ENCODE peak calls at places on chromosomes 4 and X, in seven cellular contexts. X, R, W, L, U, J and M are unnamed samples.
A peak's percentile ranks its signal among the peaks of the same experiment; 100 is the strongest.

GRCh38 chrX:143788265-143788664 is 67.7 kb upstream of the SPANXN2 start:
- DNase-seq in X (peak; percentile 8), R (no peak), W (peak; percentile 0), L (no peak), U (no peak), J (peak; percentile 1), M (no peak)

GRCh38 chrX:7925867-7926472 is 1.2 kb downstream of the PNPLA4 start:
- DNase-seq in X (peak; percentile 49), R (no peak), W (peak; percentile 69), L (peak; percentile 63), U (no peak), J (peak; percentile 78), M (peak; percentile 39)

GRCh38 chr4:147617841-147618421 is 734 bp downstream of the TMEM184C start:
- DNase-seq in X (no peak), R (no peak), W (no peak), L (no peak), U (no peak), J (no peak), M (no peak)

GRCh38 chr4:88054909-88055308 is 47.5 kb downstream of the PKD2 start:
- DNase-seq in X (peak; percentile 20), R (no peak), W (peak; percentile 72), L (peak; percentile 26), U (no peak), J (peak; percentile 34), M (no peak)

GRCh38 chr4:23348789-23349498 is 540.9 kb downstream of the PPARGC1A start:
- DNase-seq in X (no peak), R (no peak), W (no peak), L (no peak), U (no peak), J (no peak), M (no peak)

GRCh38 chr4:128658214-128658621 is 151.3 kb upstream of the JADE1 start:
- DNase-seq in X (no peak), R (no peak), W (no peak), L (no peak), U (no peak), J (no peak), M (no peak)

GRCh38 chrX:107713205-107714195 is 62.1 kb downstream of the TSC22D3 start:
- DNase-seq in X (no peak), R (no peak), W (no peak), L (no peak), U (peak; percentile 61), J (no peak), M (no peak)

GRCh38 chrX:97494756-97495372 is 611.2 kb downstream of the RPA4 start:
- DNase-seq in X (no peak), R (no peak), W (no peak), L (no peak), U (no peak), J (no peak), M (no peak)

GRCh38 chrX:17030580-17031285 is 84.3 kb downstream of the REPS2 start:
- DNase-seq in X (no peak), R (no peak), W (no peak), L (no peak), U (no peak), J (no peak), M (no peak)

GRCh38 chr4:150816491-150816890 is 198.6 kb downstream of the LRBA start:
- DNase-seq in X (no peak), R (no peak), W (no peak), L (no peak), U (no peak), J (no peak), M (no peak)

GRCh38 chr4:172865103-172865502 is 303.5 kb upstream of the GALNT7 start:
- DNase-seq in X (no peak), R (no peak), W (no peak), L (no peak), U (no peak), J (no peak), M (no peak)

GRCh38 chrX:105645667-105646354 is 176.5 kb upstream of the NRK start:
- DNase-seq in X (no peak), R (no peak), W (no peak), L (no peak), U (no peak), J (no peak), M (no peak)

GRCh38 chrX:73855546-73855945 is 292.5 kb downstream of the CHIC1 start:
- DNase-seq in X (peak; percentile 57), R (peak; percentile 27), W (peak; percentile 61), L (peak; percentile 75), U (peak; percentile 77), J (peak; percentile 65), M (peak; percentile 71)

GRCh38 chr4:2827874-2828751 is 15.5 kb upstream of the ADD1 start:
- DNase-seq in X (no peak), R (no peak), W (no peak), L (no peak), U (no peak), J (no peak), M (no peak)

GRCh38 chr4:127782025-127782274 is 172 bp upstream of the HSPA4L start:
- DNase-seq in X (peak; percentile 97), R (peak; percentile 61), W (peak; percentile 85), L (peak; percentile 87), U (peak; percentile 84), J (peak; percentile 91), M (peak; percentile 88)

GRCh38 chrX:71181558-71181909 is 36.9 kb downstream of the NLGN3 start:
- DNase-seq in X (peak; percentile 41), R (no peak), W (no peak), L (no peak), U (no peak), J (peak; percentile 40), M (peak; percentile 28)

GRCh38 chr4:69773443-69773842 is 13.0 kb upstream of the SULT1B1 start:
- DNase-seq in X (no peak), R (no peak), W (peak; percentile 9), L (no peak), U (no peak), J (no peak), M (no peak)

GRCh38 chr4:72604324-72604723 is 35.3 kb upstream of the ADAMTS3 start:
- DNase-seq in X (no peak), R (no peak), W (no peak), L (no peak), U (no peak), J (no peak), M (no peak)

GRCh38 chr4:113686950-113687718 is 74.4 kb downstream of the CAMK2D start:
- DNase-seq in X (no peak), R (no peak), W (no peak), L (no peak), U (no peak), J (no peak), M (no peak)

GRCh38 chr4:7854697-7855370 is 84.8 kb downstream of the AFAP1 start:
- DNase-seq in X (no peak), R (no peak), W (no peak), L (no peak), U (no peak), J (no peak), M (no peak)

GRCh38 chr4:744212-744841 is 38.7 kb downstream of the PCGF3 start:
- DNase-seq in X (no peak), R (no peak), W (no peak), L (no peak), U (no peak), J (no peak), M (no peak)

GRCh38 chrX:15151267-15152196 is 118.4 kb downstream of the ASB9 start:
- DNase-seq in X (no peak), R (no peak), W (no peak), L (no peak), U (no peak), J (no peak), M (no peak)

GRCh38 chr4:3799496-3799895 is 33.3 kb downstream of the ADRA2C start:
- DNase-seq in X (no peak), R (no peak), W (no peak), L (no peak), U (no peak), J (no peak), M (no peak)

GRCh38 chrX:9897761-9898161 is 69.4 kb upstream of the CLDN34 start:
- DNase-seq in X (no peak), R (no peak), W (no peak), L (peak; percentile 5), U (no peak), J (no peak), M (no peak)

GRCh38 chr4:78217557-78217956 is 160.4 kb downstream of the FRAS1 start:
- DNase-seq in X (no peak), R (no peak), W (no peak), L (no peak), U (no peak), J (no peak), M (no peak)

GRCh38 chr4:80184791-80185756 is 12.2 kb upstream of the PRDM8 start:
- DNase-seq in X (no peak), R (no peak), W (no peak), L (no peak), U (no peak), J (no peak), M (peak; percentile 38)

GRCh38 chr4:80184053-80184790 is 13.1 kb upstream of the PRDM8 start:
- DNase-seq in X (peak; percentile 88), R (peak; percentile 76), W (peak; percentile 52), L (peak; percentile 83), U (peak; percentile 89), J (no peak), M (peak; percentile 92)

GRCh38 chr4:80186666-80187065 is 10.6 kb upstream of the PRDM8 start:
- DNase-seq in X (no peak), R (no peak), W (no peak), L (no peak), U (no peak), J (no peak), M (no peak)

GRCh38 chr4:80187677-80188076 is 9.6 kb upstream of the PRDM8 start:
- DNase-seq in X (no peak), R (no peak), W (no peak), L (no peak), U (no peak), J (no peak), M (no peak)

GRCh38 chr4:80185787-80186548 is 11.3 kb upstream of the PRDM8 start:
- DNase-seq in X (no peak), R (no peak), W (no peak), L (no peak), U (no peak), J (no peak), M (peak; percentile 28)
- H3K4me3 ChIP-seq in X (no peak overlapping the region), R (peak overlapping the region; percentile 68), W (no peak overlapping the region), L (peak overlapping the region; percentile 66), U (peak overlapping the region; percentile 62), J (no peak overlapping the region), M (peak overlapping the region; percentile 78)

GRCh38 chr4:76898949-76899640 is 1.2 kb upstream of the SOWAHB start:
- DNase-seq in X (no peak), R (no peak), W (no peak), L (no peak), U (no peak), J (no peak), M (no peak)
- TF ChIP-seq EP300 in X (no peak), R (no peak), W (no peak), L (no peak), U (no peak), J (no peak), M (no peak)

GRCh38 chrX:133984857-133985163 is 584 bp downstream of the GPC3 start:
- DNase-seq in X (no peak), R (no peak), W (no peak), L (no peak), U (peak; percentile 58), J (no peak), M (no peak)
- H3K4me3 ChIP-seq in X (no peak overlapping the region), R (peak overlapping the region; percentile 61), W (no peak overlapping the region), L (peak overlapping the region; percentile 38), U (peak overlapping the region; percentile 45), J (no peak overlapping the region), M (peak overlapping the region; percentile 34)

DNA sequence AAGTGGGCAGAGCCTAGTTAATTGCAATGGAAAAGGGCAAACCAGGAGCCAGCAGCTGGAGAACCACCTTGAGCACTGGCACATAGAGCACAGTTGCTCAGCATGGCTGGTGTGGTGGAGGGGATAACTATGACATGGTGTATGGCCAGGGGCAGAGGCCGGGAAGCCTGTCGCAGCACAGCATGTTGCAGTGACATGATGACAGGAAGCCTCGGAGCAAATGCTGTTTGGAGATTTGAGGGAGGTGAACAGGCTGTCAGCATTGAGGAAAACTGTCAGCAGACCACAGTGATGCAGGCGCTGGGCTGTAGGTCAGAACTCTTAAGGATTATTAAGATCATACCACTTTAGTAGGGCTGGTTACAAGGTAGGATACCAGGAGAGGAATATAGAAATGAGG is 228.7 kb downstream of the CBR4 start:
- DNase-seq in X (no peak), R (no peak), W (no peak), L (no peak), U (no peak), J (no peak), M (no peak)
- TF ChIP-seq EP300 in X (no peak), R (no peak), W (no peak), L (no peak), U (no peak), J (no peak), M (no peak)